ENCODE peak calls at places on chromosomes 7 and 10, in nine cellular contexts. M, C, B, S, Y, N, G, U and T are unnamed samples.

GRCh38 chr7:131302876-131303707 is 24.6 kb upstream of the MKLN1 start:
- DNase-seq in M (no peak), C (peak; percentile 55), B (no peak), S (no peak), Y (no peak), N (peak; percentile 30), G (no peak), U (no peak), T (peak; percentile 46)

GRCh38 chr7:33530664-33531063 is 374.7 kb upstream of the BMPER start:
- DNase-seq in M (no peak), C (no peak), B (no peak), S (no peak), Y (no peak), N (no peak), G (no peak), U (no peak), T (no peak)

GRCh38 chr10:80504158-80504811 is 33.4 kb upstream of the SH2D4B start:
- DNase-seq in M (no peak), C (no peak), B (no peak), S (no peak), Y (no peak), N (peak; percentile 57), G (no peak), U (no peak), T (no peak)

GRCh38 chr10:104559935-104560334 is 81.2 kb upstream of the SORCS3 start:
- DNase-seq in M (no peak), C (no peak), B (no peak), S (no peak), Y (no peak), N (no peak), G (no peak), U (no peak), T (no peak)

GRCh38 chr10:2282194-2282593 is 544.9 kb upstream of the ADARB2 start:
- DNase-seq in M (no peak), C (no peak), B (no peak), S (no peak), Y (no peak), N (no peak), G (no peak), U (no peak), T (no peak)

GRCh38 chr10:32169556-32169955 is 113.3 kb upstream of the KIF5B start:
- DNase-seq in M (no peak), C (no peak), B (no peak), S (no peak), Y (no peak), N (no peak), G (no peak), U (no peak), T (no peak)

GRCh38 chr10:130401860-130402765 is 265.9 kb downstream of the GLRX3 start:
- DNase-seq in M (no peak), C (no peak), B (no peak), S (no peak), Y (no peak), N (no peak), G (no peak), U (no peak), T (no peak)

GRCh38 chr10:22103701-22104100 is 100.2 kb upstream of the DNAJC1 start:
- DNase-seq in M (no peak), C (peak; percentile 34), B (no peak), S (peak; percentile 3), Y (no peak), N (peak; percentile 12), G (peak; percentile 20), U (peak; percentile 3), T (no peak)

GRCh38 chr10:125964558-125964957 is 68.2 kb downstream of the FANK1 start:
- DNase-seq in M (no peak), C (no peak), B (no peak), S (no peak), Y (no peak), N (no peak), G (no peak), U (no peak), T (no peak)

GRCh38 chr10:9262770-9263169 is 1208.3 kb downstream of the GATA3 start:
- DNase-seq in M (no peak), C (peak; percentile 12), B (no peak), S (no peak), Y (no peak), N (peak; percentile 3), G (no peak), U (no peak), T (no peak)

GRCh38 chr7:142785841-142786250 is 15.1 kb downstream of the PRSS2 start:
- DNase-seq in M (peak; percentile 60), C (no peak), B (no peak), S (no peak), Y (no peak), N (no peak), G (no peak), U (no peak), T (peak; percentile 87)

GRCh38 chr10:104796817-104797216 is 155.7 kb downstream of the SORCS3 start:
- DNase-seq in M (no peak), C (no peak), B (no peak), S (no peak), Y (no peak), N (no peak), G (no peak), U (no peak), T (no peak)

GRCh38 chr7:37284805-37285211 is 163.9 kb downstream of the ELMO1 start:
- DNase-seq in M (peak; percentile 3), C (peak; percentile 23), B (no peak), S (no peak), Y (no peak), N (peak; percentile 79), G (no peak), U (peak; percentile 13), T (peak; percentile 62)